ENCODE peak calls at places on chromosomes 13 and 19, in six cellular contexts. H is IMR-90, B is A549, D is GM12878, J is HepG2, O is K562. G is an unnamed sample.

GRCh38 chr19:374183-374885 is 29.7 kb upstream of the MIER2 start:
- DNase-seq in O (peak), D (no peak), B (no peak), H (no peak), J (no peak), G (no peak)

GRCh38 chr13:97768134-97768533 is 185.3 kb upstream of the IPO5 start:
- DNase-seq in H (no peak), O (no peak), B (no peak), D (no peak), J (no peak), G (no peak)

GRCh38 chr19:14004619-14005380 is 1.3 kb downstream of the RFX1 start:
- DNase-seq in J (peak), O (peak), H (no peak), D (peak), B (no peak), G (no peak)

GRCh38 chr13:25699600-25699999 is 327.8 kb downstream of the ATP8A2 start:
- DNase-seq in B (no peak), J (no peak), O (no peak), D (no peak), H (no peak), G (no peak)

GRCh38 chr19:10686661-10687517 is 14.3 kb upstream of the QTRT1 start:
- DNase-seq in H (peak), B (no peak), D (no peak), O (no peak), J (no peak), G (peak)

GRCh38 chr13:44050450-44051063 is 170.9 kb downstream of the LACC1 start:
- DNase-seq in D (no peak), J (peak), O (no peak), H (peak), B (no peak), G (peak)

GRCh38 chr13:33057019-33057785 is 41.0 kb downstream of the KL start:
- DNase-seq in D (no peak), H (peak), J (peak), O (no peak), B (peak), G (peak)

GRCh38 chr19:19224852-19225494 is 13.2 kb downstream of the NCAN start:
- DNase-seq in H (peak), J (peak), O (peak), D (no peak), B (peak), G (no peak)

GRCh38 chr13:112972258-112972657 is 3.2 kb downstream of the MCF2L start:
- DNase-seq in B (no peak), J (no peak), H (no peak), D (no peak), O (no peak), G (no peak)

GRCh38 chr19:11887618-11888531 is at the start of gene ZNF69:
- DNase-seq in H (peak), O (peak), B (no peak), J (peak), D (no peak), G (peak)

GRCh38 chr13:111371720-111372119 is 51.3 kb downstream of the TEX29 start:
- DNase-seq in O (no peak), H (no peak), J (no peak), B (no peak), D (no peak), G (no peak)

GRCh38 chr13:31625115-31625514 is 114.2 kb upstream of the RXFP2 start:
- DNase-seq in J (no peak), B (no peak), O (no peak), D (no peak), H (no peak), G (no peak)

GRCh38 chr13:99380921-99381645 is 73.9 kb upstream of the GPR183 start:
- DNase-seq in O (no peak), H (peak), D (peak), B (no peak), J (no peak), G (no peak)

GRCh38 chr13:40101708-40102359 is 446.4 kb downstream of the COG6 start:
- DNase-seq in B (no peak), J (no peak), D (peak), O (no peak), H (no peak), G (no peak)

GRCh38 chr13:40103864-40104263 is 448.4 kb downstream of the COG6 start:
- DNase-seq in H (no peak), B (no peak), O (no peak), D (no peak), J (no peak), G (no peak)

GRCh38 chr13:40102360-40102727 is 446.9 kb downstream of the COG6 start:
- DNase-seq in O (no peak), H (no peak), J (no peak), B (no peak), D (no peak), G (no peak)

GRCh38 chr13:40102854-40103253 is 447.4 kb downstream of the COG6 start:
- DNase-seq in J (peak), B (peak), D (no peak), O (no peak), H (peak), G (no peak)
- TF ChIP-seq SMC3 in J (no peak), B (no peak), D (no peak), O (no peak), H (no peak), G (no peak)

GRCh38 chr19:41518141-41518540 is 57.8 kb upstream of the CEACAM21 start:
- DNase-seq in B (no peak), J (no peak), O (no peak), H (no peak), D (no peak), G (no peak)

GRCh38 chr19:41527079-41527478 is 48.9 kb upstream of the CEACAM21 start:
- DNase-seq in D (no peak), B (no peak), J (no peak), H (no peak), O (no peak), G (no peak)

DNA sequence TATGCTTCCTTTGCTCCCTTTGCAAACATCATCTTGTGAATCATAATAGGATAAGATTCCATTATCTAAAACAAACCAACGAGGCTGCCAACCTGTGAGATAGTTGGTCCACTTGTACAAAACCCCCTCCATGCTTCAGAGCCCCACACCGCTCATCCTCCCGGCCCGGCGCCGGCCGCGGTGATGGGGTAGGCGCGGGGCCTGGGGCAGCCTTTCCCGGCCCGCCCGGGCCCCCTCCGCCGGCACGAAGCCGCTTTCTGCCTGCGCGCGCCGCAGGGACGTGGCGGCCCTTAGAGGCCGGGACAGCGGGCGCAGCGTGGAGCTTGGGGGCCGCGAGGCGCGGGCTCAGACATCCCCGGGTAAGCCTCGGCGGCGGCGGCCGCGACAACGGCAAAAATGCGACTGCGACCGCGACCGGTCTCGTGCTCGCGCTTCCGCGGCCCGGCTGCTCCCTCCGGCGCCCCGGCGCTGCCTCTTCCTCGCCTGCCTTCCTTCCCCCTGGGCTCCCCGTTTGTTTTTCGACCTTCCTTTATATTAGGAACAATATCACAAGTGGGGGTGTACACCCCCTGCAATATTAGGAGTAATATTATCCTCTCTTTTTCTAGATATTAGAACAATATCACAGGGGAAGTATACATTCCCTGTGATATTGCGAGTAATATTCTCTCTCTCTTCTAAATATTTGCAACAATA is 54.0 kb upstream of the CEACAM21 start:
- DNase-seq in O (no peak), B (no peak), J (no peak), D (no peak), H (no peak), G (peak)
- TF ChIP-seq SMC3 in O (no peak), B (no peak), J (no peak), D (no peak), H (no peak), G (no peak)

GRCh38 chr13:110331362-110331761 is 24.3 kb downstream of the COL4A2 start:
- DNase-seq in O (no peak), H (peak), B (no peak), D (no peak), J (no peak), G (no peak)
- TF ChIP-seq SMC3 in O (no peak), H (no peak), B (no peak), D (no peak), J (no peak), G (no peak)

GRCh38 chr13:109162248-109163051 is 533.0 kb downstream of the MYO16 start:
- DNase-seq in H (no peak), J (no peak), O (no peak), D (peak), B (no peak), G (no peak)
- TF ChIP-seq SMC3 in H (no peak), J (no peak), O (no peak), D (peak), B (no peak), G (no peak)

GRCh38 chr19:47485210-47485609 is 1.2 kb upstream of the KPTN start:
- DNase-seq in D (no peak), B (no peak), J (no peak), O (no peak), H (no peak), G (no peak)
- TF ChIP-seq SMC3 in D (no peak), B (no peak), J (no peak), O (no peak), H (no peak), G (no peak)

GRCh38 chr13:90696254-90696653 is 651.2 kb upstream of the MIR17HG start:
- DNase-seq in B (no peak), J (no peak), O (no peak), H (peak), D (no peak), G (no peak)
- TF ChIP-seq SMC3 in B (no peak), J (no peak), O (no peak), H (no peak), D (no peak), G (no peak)

GRCh38 chr19:4697304-4697703 is 26.3 kb downstream of the DPP9 start:
- DNase-seq in H (no peak), O (no peak), J (no peak), B (no peak), D (no peak), G (no peak)

GRCh38 chr19:4700573-4700970 is 23.1 kb downstream of the DPP9 start:
- DNase-seq in O (no peak), H (no peak), J (no peak), B (no peak), D (no peak), G (no peak)

GRCh38 chr19:4702764-4703163 is 20.9 kb downstream of the DPP9 start:
- DNase-seq in O (no peak), D (no peak), B (no peak), J (no peak), H (no peak), G (no peak)

GRCh38 chr19:4701557-4701956 is 22.1 kb downstream of the DPP9 start:
- DNase-seq in B (no peak), J (no peak), H (no peak), O (no peak), D (no peak), G (no peak)

GRCh38 chr19:4699826-4700572 is 23.6 kb downstream of the DPP9 start:
- DNase-seq in B (no peak), D (no peak), H (no peak), J (no peak), O (no peak), G (no peak)
- TF ChIP-seq SMC3 in B (no peak), D (no peak), H (no peak), J (no peak), O (no peak), G (no peak)

GRCh38 chr13:53821632-53822031 is 793.0 kb downstream of the OLFM4 start:
- DNase-seq in H (no peak), O (no peak), J (no peak), B (no peak), D (no peak), G (no peak)
- TF ChIP-seq SMC3 in H (no peak), O (no peak), J (no peak), B (no peak), D (no peak), G (no peak)

DNA sequence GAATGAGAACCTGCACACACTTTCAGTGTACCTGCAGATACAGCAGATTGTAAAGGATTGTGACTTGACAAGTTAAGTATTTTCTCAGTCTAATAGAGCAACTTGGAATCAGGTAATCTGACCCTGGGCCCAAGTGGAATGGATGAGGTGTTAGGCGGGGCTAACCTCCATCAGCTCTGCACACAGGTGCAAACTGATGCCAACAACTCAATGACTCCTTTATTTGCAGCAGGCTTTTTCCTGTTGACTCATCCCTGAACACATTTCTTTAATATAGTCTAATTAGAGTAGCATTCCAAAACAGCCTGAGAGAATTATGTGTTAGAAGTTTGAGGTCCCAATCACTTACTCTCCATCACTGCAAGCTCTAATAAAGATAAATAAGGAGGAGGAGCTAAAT is 48.8 kb downstream of the TPT1 start:
- DNase-seq in D (no peak), O (no peak), J (no peak), B (no peak), H (no peak), G (no peak)
- TF ChIP-seq SMC3 in D (no peak), O (no peak), J (no peak), B (no peak), H (no peak), G (no peak)

DNA sequence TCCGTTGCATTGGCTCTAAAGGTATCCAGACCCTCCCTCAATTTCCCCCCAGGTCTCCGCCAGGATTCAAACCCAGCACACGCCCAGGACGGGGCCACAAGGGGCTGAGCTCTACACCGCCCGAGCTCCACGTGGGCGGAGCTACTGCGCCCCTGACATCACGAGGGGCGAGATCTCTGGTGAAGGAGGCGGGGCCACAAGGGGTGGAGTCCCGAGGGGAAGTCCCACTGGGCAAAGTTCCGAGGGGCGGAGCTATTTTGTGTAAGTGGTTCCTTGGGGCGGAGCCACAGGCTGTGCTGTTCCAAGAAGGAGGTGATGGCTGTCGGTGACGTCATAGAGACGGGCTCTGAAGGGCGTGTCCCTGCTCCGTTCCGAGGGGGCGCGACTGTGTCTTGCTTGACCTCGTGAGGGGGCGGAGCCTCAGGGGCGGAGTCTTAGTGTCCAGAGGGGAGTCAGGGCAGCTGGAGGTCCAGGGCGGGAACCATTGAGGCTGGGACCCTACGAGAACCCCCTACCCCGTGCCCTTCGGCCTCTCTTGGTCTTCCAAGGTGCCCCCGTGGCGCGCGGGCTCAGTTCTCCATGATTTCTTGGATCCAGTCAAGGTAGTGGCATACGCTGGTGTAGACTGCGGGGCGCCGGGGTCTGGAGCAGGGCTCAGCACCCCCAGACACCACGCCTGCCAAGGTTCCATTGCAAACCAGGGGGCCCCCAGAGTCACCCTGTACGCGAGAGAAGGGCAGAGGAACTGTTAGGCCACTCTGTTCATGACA is 1.3 kb upstream of the KLK8 start:
- DNase-seq in H (no peak), D (no peak), J (no peak), O (peak), B (peak), G (peak)
- TF ChIP-seq SMC3 in H (no peak), D (no peak), J (no peak), O (no peak), B (no peak), G (no peak)